ENCODE peak calls at places on chromosomes 11 and 22, in seven cellular contexts. One of them, this sample, is unnamed.

GRCh38 chr11:10900686-10901415 is 43.0 kb upstream of the ZBED5 start:
- DNase-seq in stimulated activated CD8-positive, alpha-beta memory T cell treated with anti-CD3 and anti-CD28 coated beads, Interleukin-2, amount 100 ng/mL, for 48 hours: no peak
- DNase-seq in mucosa of descending colon: peak
- DNase-seq in cerebellum: no peak
- DNase-seq in H7: no peak
- DNase-seq in GM12891: no peak
- DNase-seq in stimulated activated CD4-positive, alpha-beta T cell treated with anti-CD3 and anti-CD28 coated beads, TNF-alpha, amount 100 ng/mL, for 1 hour: no peak
- DNase-seq in this sample: no peak

GRCh38 chr11:115051938-115052590 is 373.7 kb downstream of the NXPE2 start:
- DNase-seq in stimulated activated CD8-positive, alpha-beta memory T cell treated with anti-CD3 and anti-CD28 coated beads, Interleukin-2, amount 100 ng/mL, for 48 hours: no peak
- DNase-seq in GM12891: no peak
- DNase-seq in H7: no peak
- DNase-seq in cerebellum: peak
- DNase-seq in stimulated activated CD4-positive, alpha-beta T cell treated with anti-CD3 and anti-CD28 coated beads, TNF-alpha, amount 100 ng/mL, for 1 hour: no peak
- DNase-seq in mucosa of descending colon: no peak
- DNase-seq in this sample: no peak

GRCh38 chr11:130861902-130862552 is 54.3 kb downstream of the SNX19 start:
- DNase-seq in GM12891: peak
- DNase-seq in H7: peak
- DNase-seq in stimulated activated CD8-positive, alpha-beta memory T cell treated with anti-CD3 and anti-CD28 coated beads, Interleukin-2, amount 100 ng/mL, for 48 hours: peak
- DNase-seq in mucosa of descending colon: peak
- DNase-seq in cerebellum: peak
- DNase-seq in stimulated activated CD4-positive, alpha-beta T cell treated with anti-CD3 and anti-CD28 coated beads, TNF-alpha, amount 100 ng/mL, for 1 hour: peak
- DNase-seq in this sample: peak

GRCh38 chr22:42803454-42803853 is 53.6 kb downstream of the ARFGAP3 start:
- DNase-seq in GM12891: no peak
- DNase-seq in mucosa of descending colon: no peak
- DNase-seq in H7: no peak
- DNase-seq in stimulated activated CD4-positive, alpha-beta T cell treated with anti-CD3 and anti-CD28 coated beads, TNF-alpha, amount 100 ng/mL, for 1 hour: no peak
- DNase-seq in cerebellum: no peak
- DNase-seq in stimulated activated CD8-positive, alpha-beta memory T cell treated with anti-CD3 and anti-CD28 coated beads, Interleukin-2, amount 100 ng/mL, for 48 hours: no peak
- DNase-seq in this sample: no peak

GRCh38 chr11:72652871-72653615 is 21.2 kb downstream of the PDE2A start:
- DNase-seq in stimulated activated CD8-positive, alpha-beta memory T cell treated with anti-CD3 and anti-CD28 coated beads, Interleukin-2, amount 100 ng/mL, for 48 hours: no peak
- DNase-seq in cerebellum: peak
- DNase-seq in H7: peak
- DNase-seq in GM12891: no peak
- DNase-seq in stimulated activated CD4-positive, alpha-beta T cell treated with anti-CD3 and anti-CD28 coated beads, TNF-alpha, amount 100 ng/mL, for 1 hour: no peak
- DNase-seq in mucosa of descending colon: no peak
- DNase-seq in this sample: peak

GRCh38 chr11:65403607-65404121 is 17.2 kb downstream of the FRMD8 start:
- DNase-seq in stimulated activated CD4-positive, alpha-beta T cell treated with anti-CD3 and anti-CD28 coated beads, TNF-alpha, amount 100 ng/mL, for 1 hour: no peak
- DNase-seq in cerebellum: no peak
- DNase-seq in mucosa of descending colon: no peak
- DNase-seq in H7: no peak
- DNase-seq in GM12891: no peak
- DNase-seq in stimulated activated CD8-positive, alpha-beta memory T cell treated with anti-CD3 and anti-CD28 coated beads, Interleukin-2, amount 100 ng/mL, for 48 hours: no peak
- DNase-seq in this sample: no peak

GRCh38 chr11:66218846-66219620 is 49.4 kb upstream of the RAB1B start:
- DNase-seq in H7: no peak
- DNase-seq in cerebellum: no peak
- DNase-seq in stimulated activated CD8-positive, alpha-beta memory T cell treated with anti-CD3 and anti-CD28 coated beads, Interleukin-2, amount 100 ng/mL, for 48 hours: no peak
- DNase-seq in stimulated activated CD4-positive, alpha-beta T cell treated with anti-CD3 and anti-CD28 coated beads, TNF-alpha, amount 100 ng/mL, for 1 hour: no peak
- DNase-seq in GM12891: no peak
- DNase-seq in mucosa of descending colon: no peak
- DNase-seq in this sample: no peak

GRCh38 chr11:90629251-90629806 is 406.5 kb upstream of the CHORDC1 start:
- DNase-seq in mucosa of descending colon: no peak
- DNase-seq in stimulated activated CD8-positive, alpha-beta memory T cell treated with anti-CD3 and anti-CD28 coated beads, Interleukin-2, amount 100 ng/mL, for 48 hours: no peak
- DNase-seq in cerebellum: no peak
- DNase-seq in stimulated activated CD4-positive, alpha-beta T cell treated with anti-CD3 and anti-CD28 coated beads, TNF-alpha, amount 100 ng/mL, for 1 hour: no peak
- DNase-seq in H7: no peak
- DNase-seq in GM12891: no peak
- DNase-seq in this sample: no peak

GRCh38 chr11:4090258-4090657 is 4.3 kb upstream of the RRM1 start:
- DNase-seq in H7: no peak
- DNase-seq in stimulated activated CD4-positive, alpha-beta T cell treated with anti-CD3 and anti-CD28 coated beads, TNF-alpha, amount 100 ng/mL, for 1 hour: no peak
- DNase-seq in cerebellum: no peak
- DNase-seq in GM12891: no peak
- DNase-seq in mucosa of descending colon: no peak
- DNase-seq in stimulated activated CD8-positive, alpha-beta memory T cell treated with anti-CD3 and anti-CD28 coated beads, Interleukin-2, amount 100 ng/mL, for 48 hours: no peak
- DNase-seq in this sample: no peak

GRCh38 chr22:44473166-44473565 is 24.9 kb downstream of the RTL6 start:
- DNase-seq in stimulated activated CD8-positive, alpha-beta memory T cell treated with anti-CD3 and anti-CD28 coated beads, Interleukin-2, amount 100 ng/mL, for 48 hours: no peak
- DNase-seq in GM12891: no peak
- DNase-seq in cerebellum: no peak
- DNase-seq in stimulated activated CD4-positive, alpha-beta T cell treated with anti-CD3 and anti-CD28 coated beads, TNF-alpha, amount 100 ng/mL, for 1 hour: no peak
- DNase-seq in mucosa of descending colon: no peak
- DNase-seq in H7: no peak
- DNase-seq in this sample: no peak

GRCh38 chr11:10990160-10990559 is 132.3 kb upstream of the ZBED5 start:
- DNase-seq in stimulated activated CD8-positive, alpha-beta memory T cell treated with anti-CD3 and anti-CD28 coated beads, Interleukin-2, amount 100 ng/mL, for 48 hours: no peak
- DNase-seq in H7: no peak
- DNase-seq in mucosa of descending colon: peak
- DNase-seq in stimulated activated CD4-positive, alpha-beta T cell treated with anti-CD3 and anti-CD28 coated beads, TNF-alpha, amount 100 ng/mL, for 1 hour: no peak
- DNase-seq in cerebellum: peak
- DNase-seq in GM12891: no peak
- DNase-seq in this sample: no peak

GRCh38 chr11:81915045-81915444 is 818.6 kb downstream of the FAM181B start:
- DNase-seq in GM12891: no peak
- DNase-seq in stimulated activated CD4-positive, alpha-beta T cell treated with anti-CD3 and anti-CD28 coated beads, TNF-alpha, amount 100 ng/mL, for 1 hour: no peak
- DNase-seq in mucosa of descending colon: no peak
- DNase-seq in H7: no peak
- DNase-seq in cerebellum: no peak
- DNase-seq in stimulated activated CD8-positive, alpha-beta memory T cell treated with anti-CD3 and anti-CD28 coated beads, Interleukin-2, amount 100 ng/mL, for 48 hours: no peak
- DNase-seq in this sample: no peak

GRCh38 chr11:28976801-28977145 is 868.6 kb downstream of the METTL15 start:
- DNase-seq in cerebellum: no peak
- DNase-seq in GM12891: no peak
- DNase-seq in stimulated activated CD4-positive, alpha-beta T cell treated with anti-CD3 and anti-CD28 coated beads, TNF-alpha, amount 100 ng/mL, for 1 hour: no peak
- DNase-seq in stimulated activated CD8-positive, alpha-beta memory T cell treated with anti-CD3 and anti-CD28 coated beads, Interleukin-2, amount 100 ng/mL, for 48 hours: no peak
- DNase-seq in H7: no peak
- DNase-seq in mucosa of descending colon: no peak
- DNase-seq in this sample: no peak

GRCh38 chr22:42300286-42301071 is 30.0 kb upstream of the TCF20 start:
- DNase-seq in mucosa of descending colon: peak
- DNase-seq in stimulated activated CD4-positive, alpha-beta T cell treated with anti-CD3 and anti-CD28 coated beads, TNF-alpha, amount 100 ng/mL, for 1 hour: no peak
- DNase-seq in H7: peak
- DNase-seq in cerebellum: no peak
- DNase-seq in stimulated activated CD8-positive, alpha-beta memory T cell treated with anti-CD3 and anti-CD28 coated beads, Interleukin-2, amount 100 ng/mL, for 48 hours: no peak
- DNase-seq in GM12891: peak
- DNase-seq in this sample: peak

GRCh38 chr11:117185739-117186430 is 7.3 kb downstream of the SIDT2 start:
- DNase-seq in mucosa of descending colon: no peak
- DNase-seq in GM12891: no peak
- DNase-seq in stimulated activated CD4-positive, alpha-beta T cell treated with anti-CD3 and anti-CD28 coated beads, TNF-alpha, amount 100 ng/mL, for 1 hour: no peak
- DNase-seq in H7: peak
- DNase-seq in stimulated activated CD8-positive, alpha-beta memory T cell treated with anti-CD3 and anti-CD28 coated beads, Interleukin-2, amount 100 ng/mL, for 48 hours: no peak
- DNase-seq in cerebellum: no peak
- DNase-seq in this sample: no peak

GRCh38 chr11:25562417-25562816 is 769.5 kb upstream of the ANO3 start:
- DNase-seq in cerebellum: no peak
- DNase-seq in stimulated activated CD4-positive, alpha-beta T cell treated with anti-CD3 and anti-CD28 coated beads, TNF-alpha, amount 100 ng/mL, for 1 hour: no peak
- DNase-seq in H7: no peak
- DNase-seq in mucosa of descending colon: no peak
- DNase-seq in stimulated activated CD8-positive, alpha-beta memory T cell treated with anti-CD3 and anti-CD28 coated beads, Interleukin-2, amount 100 ng/mL, for 48 hours: no peak
- DNase-seq in GM12891: no peak
- DNase-seq in this sample: no peak

GRCh38 chr11:115500547-115501503 is 3.4 kb downstream of the CADM1 start:
- DNase-seq in cerebellum: no peak
- DNase-seq in H7: no peak
- DNase-seq in stimulated activated CD8-positive, alpha-beta memory T cell treated with anti-CD3 and anti-CD28 coated beads, Interleukin-2, amount 100 ng/mL, for 48 hours: no peak
- DNase-seq in stimulated activated CD4-positive, alpha-beta T cell treated with anti-CD3 and anti-CD28 coated beads, TNF-alpha, amount 100 ng/mL, for 1 hour: no peak
- DNase-seq in GM12891: no peak
- DNase-seq in mucosa of descending colon: no peak
- DNase-seq in this sample: peak

GRCh38 chr22:30315962-30316576 is 10.7 kb downstream of the TBC1D10A start:
- DNase-seq in GM12891: no peak
- DNase-seq in cerebellum: no peak
- DNase-seq in mucosa of descending colon: no peak
- DNase-seq in stimulated activated CD4-positive, alpha-beta T cell treated with anti-CD3 and anti-CD28 coated beads, TNF-alpha, amount 100 ng/mL, for 1 hour: no peak
- DNase-seq in stimulated activated CD8-positive, alpha-beta memory T cell treated with anti-CD3 and anti-CD28 coated beads, Interleukin-2, amount 100 ng/mL, for 48 hours: no peak
- DNase-seq in H7: no peak
- DNase-seq in this sample: no peak

This sample was measured in mesendoderm.